ENCODE peak calls at places on chromosomes 1 and 21, in eight cellular contexts. M, Z, D, W, I, C, E and X are unnamed samples.

GRCh38 chr1:47611992-47612391 is 174.1 kb downstream of the FOXD2 start:
- DNase-seq in M (no peak), Z (no peak), D (no peak), W (no peak), I (no peak), C (no peak), E (no peak), X (no peak)

GRCh38 chr1:175539986-175540385 is 203.4 kb downstream of the TNR start:
- DNase-seq in M (no peak), Z (no peak), D (no peak), W (no peak), I (no peak), C (no peak), E (no peak), X (no peak)

GRCh38 chr1:228339059-228339704 is 67.5 kb downstream of the TRIM11 start:
- DNase-seq in M (no peak), Z (no peak), D (no peak), W (no peak), I (no peak), C (no peak), E (no peak), X (no peak)

GRCh38 chr1:227542153-227543120 is 20.9 kb upstream of the ZNF678 start:
- DNase-seq in M (peak), Z (peak), D (peak), W (peak), I (peak), C (peak), E (peak), X (peak)

GRCh38 chr1:232853994-232854532 is 48.8 kb downstream of the MAP10 start:
- DNase-seq in M (no peak), Z (no peak), D (no peak), W (peak), I (peak), C (no peak), E (peak), X (no peak)

GRCh38 chr1:7299329-7299799 is 471.7 kb upstream of the VAMP3 start:
- DNase-seq in M (peak), Z (no peak), D (peak), W (peak), I (peak), C (peak), E (peak), X (peak)

GRCh38 chr1:7827134-7827955 is 25.5 kb downstream of the UTS2 start:
- DNase-seq in M (no peak), Z (peak), D (peak), W (no peak), I (peak), C (no peak), E (no peak), X (no peak)

GRCh38 chr21:45029298-45029967 is 44.9 kb upstream of the ADARB1 start:
- DNase-seq in M (peak), Z (no peak), D (no peak), W (no peak), I (peak), C (peak), E (no peak), X (no peak)

GRCh38 chr1:226217273-226217672 is 6.2 kb upstream of the MIXL1 start:
- DNase-seq in M (no peak), Z (no peak), D (no peak), W (no peak), I (peak), C (no peak), E (no peak), X (no peak)

GRCh38 chr1:160830321-160831153 is 32.1 kb downstream of the CD244 start:
- DNase-seq in M (peak), Z (peak), D (peak), W (no peak), I (peak), C (no peak), E (peak), X (peak)
- TF ChIP-seq CTCF in M (no peak), Z (peak), D (peak), W (peak), I (peak), C (peak), E (peak), X (peak)

DNA sequence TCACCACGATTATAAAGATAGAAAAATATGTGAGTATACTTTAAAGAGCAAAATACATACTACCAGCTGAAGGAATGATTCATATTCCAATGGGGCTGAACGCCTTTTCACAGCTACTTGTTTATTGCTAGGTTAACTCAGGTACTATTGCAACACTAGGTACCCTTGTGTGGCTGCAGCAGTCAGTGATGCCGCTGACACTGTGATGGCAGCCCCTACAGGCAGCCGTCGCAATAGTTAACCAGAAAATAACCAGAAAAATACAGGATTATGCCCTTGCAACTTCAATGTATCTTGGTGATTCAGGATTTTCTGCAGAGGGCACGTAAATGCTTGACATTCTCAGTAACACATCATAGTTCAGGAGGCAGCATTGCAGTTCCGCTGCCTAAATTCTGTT is 1.6 kb upstream of the MARK1 start:
- DNase-seq in M (no peak), Z (no peak), D (no peak), W (no peak), I (no peak), C (no peak), E (no peak), X (no peak)
- TF ChIP-seq CTCF in M (no peak), Z (no peak), D (no peak), W (peak), I (no peak), C (no peak), E (peak), X (no peak)

GRCh38 chr1:29488794-29489309 is 252.5 kb downstream of the PTPRU start:
- DNase-seq in M (peak), Z (no peak), D (no peak), W (no peak), I (no peak), C (no peak), E (no peak), X (no peak)

GRCh38 chr1:29487291-29487690 is 251.0 kb downstream of the PTPRU start:
- DNase-seq in M (peak), Z (no peak), D (no peak), W (no peak), I (no peak), C (no peak), E (no peak), X (no peak)

GRCh38 chr1:29489471-29489870 is 253.1 kb downstream of the PTPRU start:
- DNase-seq in M (peak), Z (no peak), D (no peak), W (no peak), I (no peak), C (no peak), E (no peak), X (no peak)

GRCh38 chr1:29488086-29488793 is 251.9 kb downstream of the PTPRU start:
- DNase-seq in M (peak), Z (no peak), D (no peak), W (no peak), I (no peak), C (no peak), E (no peak), X (no peak)

GRCh38 chr1:29490204-29490934 is 254.0 kb downstream of the PTPRU start:
- DNase-seq in M (peak), Z (no peak), D (no peak), W (no peak), I (no peak), C (no peak), E (no peak), X (no peak)
- TF ChIP-seq CTCF in M (no peak), Z (no peak), D (no peak), W (no peak), I (no peak), C (no peak), E (peak), X (no peak)

GRCh38 chr1:56434659-56435202 is 144.6 kb downstream of the PLPP3 start:
- DNase-seq in M (no peak), Z (no peak), D (no peak), W (no peak), I (peak), C (no peak), E (no peak), X (no peak)
- TF ChIP-seq CTCF in M (no peak), Z (no peak), D (no peak), W (peak), I (no peak), C (no peak), E (no peak), X (no peak)

DNA sequence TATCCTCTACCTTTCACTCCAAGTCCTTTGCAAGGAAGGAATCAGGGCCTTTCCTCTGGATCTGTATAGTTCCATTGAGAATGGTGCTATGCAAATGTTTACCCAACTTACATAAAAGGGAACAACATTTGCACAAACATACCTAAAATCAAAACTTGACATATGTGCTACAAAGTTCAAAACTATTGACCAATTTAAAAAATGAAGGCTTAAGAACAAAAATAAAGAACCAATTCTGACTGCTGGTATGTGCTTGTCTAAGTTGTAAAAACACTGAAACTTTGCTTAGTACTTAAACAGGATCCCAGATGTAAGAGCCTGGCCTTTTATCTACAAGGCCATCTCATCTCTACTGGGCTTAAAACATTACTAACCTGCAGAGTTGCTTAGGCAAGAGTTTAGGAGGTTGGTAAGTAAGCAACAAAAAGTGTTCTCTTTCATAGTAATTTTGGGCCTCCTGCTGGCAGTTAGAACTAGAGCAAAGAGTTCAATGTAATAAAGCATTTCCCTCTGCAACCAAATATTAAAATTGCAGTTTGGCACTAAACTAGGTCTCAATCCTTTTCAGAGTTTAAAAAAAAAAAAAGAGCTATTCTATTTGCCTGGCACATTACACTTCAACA is 2.0 kb downstream of the SCMH1 start:
- DNase-seq in M (no peak), Z (no peak), D (no peak), W (peak), I (peak), C (no peak), E (peak), X (peak)
- TF ChIP-seq CTCF in M (no peak), Z (no peak), D (no peak), W (no peak), I (peak), C (peak), E (peak), X (peak)

GRCh38 chr1:54109131-54110105 is 43.4 kb downstream of the CDCP2 start:
- DNase-seq in M (no peak), Z (no peak), D (no peak), W (no peak), I (no peak), C (no peak), E (no peak), X (no peak)

GRCh38 chr1:54105736-54106269 is 47.0 kb downstream of the CDCP2 start:
- DNase-seq in M (no peak), Z (no peak), D (no peak), W (no peak), I (no peak), C (no peak), E (no peak), X (no peak)

GRCh38 chr1:54105080-54105479 is 47.7 kb downstream of the CDCP2 start:
- DNase-seq in M (peak), Z (no peak), D (no peak), W (no peak), I (no peak), C (no peak), E (no peak), X (no peak)

GRCh38 chr1:54108156-54108555 is 44.6 kb downstream of the CDCP2 start:
- DNase-seq in M (no peak), Z (no peak), D (no peak), W (no peak), I (no peak), C (no peak), E (no peak), X (no peak)

GRCh38 chr1:54107131-54107530 is 45.7 kb downstream of the CDCP2 start:
- DNase-seq in M (no peak), Z (no peak), D (no peak), W (no peak), I (peak), C (no peak), E (peak), X (no peak)
- TF ChIP-seq CTCF in M (no peak), Z (no peak), D (no peak), W (peak), I (peak), C (no peak), E (peak), X (no peak)

GRCh38 chr1:45550401-45551305 is at the start of gene AKR1A1:
- DNase-seq in M (peak), Z (peak), D (peak), W (peak), I (peak), C (peak), E (peak), X (peak)
- TF ChIP-seq CTCF in M (no peak), Z (no peak), D (no peak), W (no peak), I (no peak), C (no peak), E (no peak), X (no peak)

GRCh38 chr1:154696001-154696400 is 88.0 kb upstream of the ADAR start:
- DNase-seq in M (peak), Z (no peak), D (no peak), W (no peak), I (no peak), C (no peak), E (peak), X (no peak)
- TF ChIP-seq CTCF in M (no peak), Z (no peak), D (no peak), W (peak), I (peak), C (no peak), E (peak), X (no peak)

DNA sequence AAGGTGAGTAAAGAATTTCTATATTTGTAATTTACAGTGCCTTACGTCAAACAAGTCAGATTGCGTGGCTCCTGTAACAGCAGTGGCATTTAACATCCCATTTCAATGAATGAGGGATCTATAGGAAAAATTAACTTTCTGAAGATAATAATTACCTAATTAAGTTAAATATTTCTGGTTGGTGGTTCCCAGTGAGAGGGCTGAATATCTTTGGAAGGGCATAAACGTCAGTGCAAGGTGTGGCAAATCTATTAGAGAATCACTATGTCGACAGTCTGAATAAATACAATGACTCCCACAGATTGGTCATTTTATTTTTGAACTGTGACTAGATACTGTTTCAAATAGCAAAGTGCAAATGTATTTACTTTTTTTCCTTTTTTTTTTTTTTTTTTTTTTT is 80.0 kb downstream of the S1PR1 start:
- DNase-seq in M (no peak), Z (no peak), D (no peak), W (no peak), I (no peak), C (no peak), E (no peak), X (no peak)
- TF ChIP-seq CTCF in M (no peak), Z (no peak), D (no peak), W (no peak), I (no peak), C (no peak), E (no peak), X (no peak)

GRCh38 chr1:2275796-2276536 is 47.8 kb downstream of the SKI start:
- DNase-seq in M (no peak), Z (no peak), D (no peak), W (no peak), I (peak), C (no peak), E (no peak), X (no peak)
- TF ChIP-seq CTCF in M (no peak), Z (no peak), D (no peak), W (no peak), I (no peak), C (no peak), E (no peak), X (no peak)